ENCODE peak calls at places on chromosomes 7 and 10, in six cellular contexts. K is hippocampal formation, N is HTR-8/SVneo, O is RWPE1, S is right atrium auricular region, X is EL. F is an unnamed sample.

GRCh38 chr10:86775056-86775858 is 18.8 kb downstream of the BMPR1A start:
- DNase-seq in N (peak), S (no peak), X (peak), O (no peak), K (no peak), F (no peak)

GRCh38 chr10:111148440-111148839 is 71.6 kb downstream of the ADRA2A start:
- DNase-seq in N (no peak), K (no peak), O (no peak), X (no peak), S (no peak), F (no peak)

GRCh38 chr7:94357076-94357475 is 37.6 kb upstream of the COL1A2 start:
- DNase-seq in N (no peak), S (no peak), X (no peak), K (no peak), O (no peak), F (no peak)

GRCh38 chr10:79029478-79030390 is 39.0 kb upstream of the ZMIZ1 start:
- DNase-seq in S (no peak), X (no peak), N (no peak), O (no peak), K (no peak), F (no peak)

GRCh38 chr7:26620352-26620751 is 244.0 kb downstream of the SKAP2 start:
- DNase-seq in S (no peak), N (no peak), K (no peak), O (peak), X (peak), F (peak)

GRCh38 chr7:112049555-112049954 is 156.6 kb downstream of the DOCK4 start:
- DNase-seq in N (no peak), S (no peak), X (no peak), K (no peak), O (no peak), F (no peak)

GRCh38 chr10:127563718-127564553 is 14.8 kb downstream of the NPS start:
- DNase-seq in S (no peak), X (peak), N (no peak), O (no peak), K (no peak), F (no peak)

GRCh38 chr10:62303922-62304321 is 35.3 kb upstream of the RTKN2 start:
- DNase-seq in S (no peak), K (no peak), N (no peak), O (no peak), X (no peak), F (no peak)

GRCh38 chr10:86056632-86057031 is 310.0 kb downstream of the GRID1 start:
- DNase-seq in S (no peak), K (no peak), O (no peak), N (no peak), X (no peak), F (no peak)

GRCh38 chr10:119349937-119350513 is 142.7 kb downstream of the GRK5 start:
- DNase-seq in O (no peak), X (no peak), N (no peak), S (no peak), K (no peak), F (no peak)

GRCh38 chr10:111648046-111648445 is 535.5 kb downstream of the GPAM start:
- DNase-seq in X (peak), O (no peak), K (no peak), S (no peak), N (no peak), F (no peak)

GRCh38 chr7:155536451-155536850 is 9.9 kb downstream of the CNPY1 start:
- DNase-seq in K (no peak), O (no peak), S (no peak), N (no peak), X (no peak), F (no peak)

GRCh38 chr10:43685744-43686143 is 37.1 kb upstream of the ZNF32 start:
- DNase-seq in X (no peak), O (no peak), K (no peak), S (no peak), N (no peak), F (no peak)

GRCh38 chr7:33053716-33054115 is 8.9 kb downstream of the NT5C3A start:
- DNase-seq in O (no peak), N (no peak), X (no peak), S (no peak), K (no peak), F (no peak)

GRCh38 chr7:96636342-96636865 is 73.2 kb downstream of the SEM1 start:
- DNase-seq in N (no peak), X (no peak), K (no peak), O (no peak), S (no peak), F (no peak)

GRCh38 chr7:7761340-7761973 is 43.0 kb upstream of the RPA3 start:
- DNase-seq in K (peak), N (peak), O (peak), X (peak), S (no peak), F (no peak)

GRCh38 chr10:97179311-97179710 is 6.4 kb downstream of the SLIT1 start:
- DNase-seq in N (no peak), S (no peak), O (no peak), X (no peak), K (no peak), F (no peak)